ENCODE peak calls at places on chromosomes 11 and 22, in five cellular contexts. Z, T, J, C and I are unnamed samples.
A peak's percentile ranks its signal among the peaks of the same experiment; 100 is the strongest.

GRCh38 chr11:46977940-46978595 is 41.5 kb downstream of the CSTPP1 start:
- DNase-seq in Z (no peak), J (no peak), T (peak; percentile 22), C (no peak), I (no peak)

GRCh38 chr22:25941365-25941960 is 199.5 kb downstream of the MYO18B start:
- DNase-seq in T (no peak), Z (no peak), J (no peak), C (no peak), I (no peak)

GRCh38 chr22:23149743-23150238 is 4.5 kb downstream of the RAB36 start:
- DNase-seq in Z (peak; percentile 57), C (no peak), T (no peak), J (no peak), I (no peak)

GRCh38 chr11:14503023-14503422 is 3.4 kb upstream of the COPB1 start:
- DNase-seq in J (no peak), C (no peak), Z (no peak), T (no peak), I (no peak)

GRCh38 chr22:44807915-44808690 is 55.7 kb downstream of the ARHGAP8 start:
- DNase-seq in C (no peak), J (no peak), T (no peak), Z (peak; percentile 45), I (no peak)

GRCh38 chr11:33970984-33971466 is 79.1 kb upstream of the LMO2 start:
- DNase-seq in Z (no peak), T (peak; percentile 27), J (peak; percentile 47), C (peak; percentile 32), I (peak; percentile 37)

GRCh38 chr11:94926698-94927237 is 46.6 kb downstream of the CWC15 start:
- DNase-seq in C (peak; percentile 91), T (peak; percentile 86), Z (peak; percentile 95), J (no peak), I (peak; percentile 58)

GRCh38 chr11:108906329-108906728 is 241.5 kb downstream of the DDX10 start:
- DNase-seq in J (no peak), Z (no peak), C (no peak), T (peak; percentile 61), I (no peak)

GRCh38 chr11:72652871-72653615 is 21.2 kb downstream of the PDE2A start:
- DNase-seq in J (peak; percentile 69), T (no peak), C (no peak), Z (peak; percentile 47), I (no peak)

GRCh38 chr11:7673724-7674434 is 579 bp upstream of the CYB5R2 start:
- DNase-seq in Z (peak; percentile 80), J (peak; percentile 48), C (peak; percentile 70), T (no peak), I (peak; percentile 84)

GRCh38 chr11:68750197-68750987 is 928 bp downstream of the TESMIN start:
- DNase-seq in T (no peak), J (peak; percentile 23), C (no peak), Z (peak; percentile 86), I (no peak)

GRCh38 chr22:48781391-48781790 is 1046.3 kb downstream of the BRD1 start:
- DNase-seq in Z (no peak), C (no peak), T (no peak), J (no peak), I (no peak)
- H3K9me3 ChIP-seq in Z (no peaks in the 10 kb centered on the region), C (no peaks in the 10 kb centered on the region), T (peaks cover 5% of the 10 kb centered on the region), J (peaks cover 6% of the 10 kb centered on the region), I (no peaks in the 10 kb centered on the region)

GRCh38 chr11:3367221-3367620 is 11.7 kb downstream of the ZNF195 start:
- DNase-seq in Z (no peak), J (no peak), T (no peak), C (no peak), I (no peak)

GRCh38 chr11:3369366-3369765 is 9.6 kb downstream of the ZNF195 start:
- DNase-seq in C (no peak), Z (no peak), J (no peak), T (no peak), I (no peak)

GRCh38 chr11:3370268-3370870 is 8.6 kb downstream of the ZNF195 start:
- DNase-seq in J (no peak), T (no peak), Z (no peak), C (no peak), I (no peak)

GRCh38 chr11:3368199-3368598 is 10.7 kb downstream of the ZNF195 start:
- DNase-seq in J (no peak), T (no peak), C (no peak), Z (no peak), I (no peak)
- H3K9me3 ChIP-seq in J (peaks cover 27% of the 10 kb centered on the region), T (peaks cover 14% of the 10 kb centered on the region), C (peaks cover 4% of the 10 kb centered on the region), Z (no peaks in the 10 kb centered on the region), I (no peaks in the 10 kb centered on the region)

DNA sequence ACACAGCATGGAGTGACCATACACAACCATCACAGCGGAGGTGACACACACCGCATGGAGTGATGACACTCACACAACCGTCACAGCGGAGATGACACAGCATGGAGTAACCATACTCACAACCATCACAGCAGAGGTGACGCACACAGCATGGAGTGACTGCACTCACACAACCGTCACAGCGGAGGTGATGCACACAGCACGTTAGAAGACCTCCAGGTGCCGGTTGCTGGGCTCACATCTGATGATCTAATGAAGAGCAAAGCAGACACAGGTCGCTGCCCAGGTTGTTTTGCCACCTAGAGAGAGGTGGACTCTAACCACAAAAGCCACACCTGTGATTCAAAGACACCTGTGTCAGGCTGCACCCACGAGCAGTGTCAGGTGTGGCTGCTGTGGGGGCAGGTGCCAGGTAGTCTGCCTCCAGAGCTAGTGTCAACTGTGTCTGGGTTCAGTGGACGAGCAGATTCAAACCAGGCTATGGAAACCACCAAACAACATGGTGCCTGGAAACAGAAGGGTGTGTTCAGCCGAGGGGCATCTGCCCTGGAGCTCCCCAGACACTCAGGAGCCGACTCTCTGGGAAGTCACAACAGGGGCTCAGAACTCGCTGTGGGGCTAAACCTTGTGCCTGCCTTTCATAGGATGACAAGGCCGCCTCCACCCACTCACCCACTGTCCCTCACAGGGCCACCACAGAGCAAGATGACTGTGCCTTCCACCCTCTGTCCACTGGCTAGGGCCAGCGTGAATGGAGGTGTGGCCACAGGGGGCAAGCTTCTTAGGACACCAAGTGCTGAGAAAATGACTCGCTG is 608.2 kb downstream of the TBC1D22A start:
- DNase-seq in C (no peak), Z (no peak), T (no peak), J (no peak), I (peak; percentile 11)
- H3K9me3 ChIP-seq in C (no peaks in the 10 kb centered on the region), Z (no peaks in the 10 kb centered on the region), T (no peaks in the 10 kb centered on the region), J (peaks cover 80% of the 10 kb centered on the region), I (no peaks in the 10 kb centered on the region)

GRCh38 chr11:12026331-12027211 is 18.1 kb upstream of the DKK3 start:
- DNase-seq in J (no peak), T (no peak), C (no peak), Z (no peak), I (no peak)

GRCh38 chr11:12027844-12028243 is 19.4 kb upstream of the DKK3 start:
- DNase-seq in T (no peak), J (no peak), Z (no peak), C (no peak), I (no peak)

GRCh38 chr11:12028303-12028702 is 19.9 kb upstream of the DKK3 start:
- DNase-seq in T (no peak), J (no peak), C (no peak), Z (no peak), I (no peak)

GRCh38 chr11:12020546-12020945 is 12.1 kb upstream of the DKK3 start:
- DNase-seq in Z (no peak), T (no peak), C (no peak), J (no peak), I (no peak)

GRCh38 chr11:12024314-12024926 is 16.0 kb upstream of the DKK3 start:
- DNase-seq in C (no peak), J (no peak), T (no peak), Z (no peak), I (no peak)
- H3K9me3 ChIP-seq in C (no peaks in the 10 kb centered on the region), J (no peaks in the 10 kb centered on the region), T (no peaks in the 10 kb centered on the region), Z (no peaks in the 10 kb centered on the region), I (no peaks in the 10 kb centered on the region)

GRCh38 chr11:134390706-134391105 is 21.3 kb downstream of the B3GAT1 start:
- DNase-seq in Z (no peak), T (no peak), J (no peak), C (no peak), I (no peak)

GRCh38 chr11:134391170-134391569 is 20.9 kb downstream of the B3GAT1 start:
- DNase-seq in Z (no peak), C (no peak), T (no peak), J (no peak), I (no peak)

GRCh38 chr11:134393638-134394037 is 18.4 kb downstream of the B3GAT1 start:
- DNase-seq in C (no peak), J (no peak), Z (no peak), T (no peak), I (peak; percentile 20)

GRCh38 chr11:134392953-134393615 is 19.0 kb downstream of the B3GAT1 start:
- DNase-seq in Z (no peak), T (no peak), J (no peak), C (no peak), I (no peak)

GRCh38 chr11:134391656-134392055 is 20.4 kb downstream of the B3GAT1 start:
- DNase-seq in J (no peak), Z (no peak), T (no peak), C (no peak), I (no peak)
- H3K9me3 ChIP-seq in J (peaks cover 2% of the 10 kb centered on the region), Z (no peaks in the 10 kb centered on the region), T (no peaks in the 10 kb centered on the region), C (no peaks in the 10 kb centered on the region), I (no peaks in the 10 kb centered on the region)

DNA sequence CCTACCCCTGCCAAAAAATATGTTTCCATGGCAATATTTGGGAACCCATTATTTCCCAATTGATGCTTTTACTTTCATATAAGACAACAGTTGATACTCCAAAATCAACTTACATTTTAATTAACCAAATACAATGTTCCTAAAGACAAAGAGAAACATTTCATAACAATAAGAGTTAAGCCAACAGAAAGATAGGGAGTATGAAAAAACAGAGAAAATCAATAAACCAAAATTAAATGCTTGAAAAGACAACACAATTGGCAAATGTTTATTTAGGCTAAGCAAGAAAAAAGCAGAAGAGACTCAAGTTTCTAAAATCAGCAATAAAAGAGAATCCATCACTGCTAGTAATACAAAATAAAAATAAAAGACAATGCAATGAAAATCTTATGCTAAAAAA is 123.1 kb upstream of the VPREB1 start:
- DNase-seq in J (no peak), Z (no peak), C (no peak), T (no peak), I (no peak)
- H3K9me3 ChIP-seq in J (no peaks in the 10 kb centered on the region), Z (no peaks in the 10 kb centered on the region), C (no peaks in the 10 kb centered on the region), T (no peaks in the 10 kb centered on the region), I (no peaks in the 10 kb centered on the region)